ENCODE peak calls at places on chromosomes 1 and 21, in four cellular contexts. L is lower lobe of right lung, N is IMR-90, I is SK-N-SH. Y is an unnamed sample.

GRCh38 chr1:46764406-46764805 is 34.4 kb upstream of the CYP4B1 start:
- DNase-seq in N (no peak), L (no peak), I (no peak), Y (no peak)

GRCh38 chr1:201710632-201711031 is 118.3 kb upstream of the IPO9 start:
- DNase-seq in I (no peak), L (no peak), N (no peak), Y (peak; percentile 36)

GRCh38 chr1:78333426-78334012 is 157.3 kb upstream of the PTGFR start:
- DNase-seq in L (no peak), I (no peak), N (peak; percentile 58), Y (peak; percentile 40)

GRCh38 chr1:217647791-217648190 is 16.6 kb downstream of the SPATA17 start:
- DNase-seq in N (no peak), I (no peak), L (no peak), Y (no peak)

GRCh38 chr1:200260587-200261335 is 149.1 kb downstream of the ZNF281 start:
- DNase-seq in N (no peak), I (no peak), L (no peak), Y (no peak)

GRCh38 chr1:2566106-2567045 is 10.2 kb downstream of the TNFRSF14 start:
- DNase-seq in I (peak; percentile 27), N (no peak), L (no peak), Y (no peak)

GRCh38 chr1:68140536-68140935 is 90.1 kb upstream of the DIRAS3 start:
- DNase-seq in I (no peak), N (peak; percentile 69), L (no peak), Y (no peak)

GRCh38 chr1:214281030-214281901 is at the start of gene SMYD2:
- DNase-seq in N (peak; percentile 35), L (peak; percentile 87), I (peak; percentile 93), Y (peak; percentile 94)

GRCh38 chr21:29217818-29218252 is 80.9 kb upstream of the BACH1 start:
- DNase-seq in N (peak; percentile 99), I (no peak), L (no peak), Y (peak; percentile 97)

GRCh38 chr1:115641762-115642167 is at the start of gene VANGL1:
- DNase-seq in L (peak; percentile 78), N (peak; percentile 49), I (peak; percentile 91), Y (peak; percentile 76)

GRCh38 chr1:185734929-185735666 is 907 bp downstream of the HMCN1 start:
- DNase-seq in I (no peak), N (peak; percentile 22), L (no peak), Y (no peak)
- H3K4me3 ChIP-seq in I (peak overlapping the region; percentile 66), N (peak overlapping the region; percentile 74), L (peak overlapping the region; percentile 62), Y (no peak overlapping the region)

DNA sequence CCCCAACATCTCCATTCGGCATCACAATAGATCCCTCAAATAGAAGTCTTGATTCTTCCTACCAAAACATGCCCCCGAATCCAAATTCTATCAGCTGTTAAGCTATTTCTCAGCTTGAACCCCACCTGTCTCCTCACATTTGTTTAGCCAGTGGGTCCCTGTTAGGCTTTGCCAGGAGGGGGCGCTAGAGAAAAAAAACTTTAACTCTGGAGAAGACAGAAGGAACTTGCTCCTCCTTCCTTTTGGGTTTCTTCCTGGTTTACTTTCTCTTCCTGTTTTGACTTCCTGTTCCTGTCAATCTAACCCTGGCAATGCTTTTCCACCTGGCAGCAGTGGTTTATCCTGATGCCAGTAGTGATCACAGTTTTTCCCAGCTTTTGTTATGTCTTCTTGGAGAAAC is 95.6 kb upstream of the KCNK1 start:
- DNase-seq in N (no peak), I (peak; percentile 39), L (no peak), Y (peak; percentile 53)
- TF ChIP-seq CTCF in N (no peak), I (peak; percentile 76), L (peak; percentile 44), Y (peak; percentile 63)

DNA sequence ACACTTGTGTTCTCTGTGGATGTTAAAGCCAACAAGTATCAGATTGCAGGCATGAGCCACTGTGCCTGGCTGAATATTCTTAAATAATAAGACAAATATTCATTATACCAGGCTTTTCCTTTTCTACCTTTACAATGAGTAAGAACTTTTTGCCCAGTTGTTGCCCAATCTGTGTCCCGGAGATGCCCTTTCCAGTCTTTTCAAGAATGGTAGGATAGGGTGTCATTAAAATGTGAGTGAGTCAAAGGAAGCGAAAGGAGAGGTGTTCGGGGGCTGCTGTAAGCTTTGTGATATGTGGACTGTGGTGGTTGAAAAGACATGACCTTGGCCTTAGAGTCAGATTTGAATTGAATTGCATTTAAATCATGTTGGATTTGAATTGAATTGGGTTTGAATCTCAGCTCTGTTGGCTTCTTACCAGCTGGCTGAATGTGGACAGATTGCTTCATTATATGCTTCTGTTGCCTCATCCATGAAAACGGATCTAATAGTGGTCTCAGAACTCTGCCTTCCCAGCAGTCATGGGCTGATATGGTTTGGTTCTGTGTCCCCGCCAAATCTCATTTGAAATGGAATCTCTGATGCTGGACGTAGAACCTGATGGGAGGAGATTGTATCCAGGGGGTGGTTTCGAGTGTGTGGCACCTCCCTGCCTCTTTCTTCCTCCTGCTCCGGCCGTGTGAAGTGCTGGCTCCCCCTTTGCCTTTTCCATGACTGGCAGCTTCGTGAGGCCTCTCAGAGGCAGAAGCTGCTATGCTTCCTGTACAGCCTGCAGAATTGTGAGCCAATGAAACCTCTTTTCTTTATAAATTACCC is 22.7 kb upstream of the AADACL3 start:
- DNase-seq in I (no peak), L (no peak), N (no peak), Y (no peak)
- H3K4me3 ChIP-seq in I (no peak overlapping the region), L (no peak overlapping the region), N (no peak overlapping the region), Y (no peak overlapping the region)

GRCh38 chr1:15704526-15705183 is 20.5 kb downstream of the PLEKHM2 start:
- DNase-seq in N (no peak), I (no peak), L (no peak), Y (no peak)

GRCh38 chr1:15703562-15703961 is 19.4 kb downstream of the PLEKHM2 start:
- DNase-seq in I (no peak), N (peak; percentile 91), L (peak; percentile 61), Y (peak; percentile 82)

GRCh38 chr1:15705184-15705566 is 21.1 kb downstream of the PLEKHM2 start:
- DNase-seq in N (no peak), L (no peak), I (no peak), Y (no peak)

GRCh38 chr1:15701784-15702183 is 17.7 kb downstream of the PLEKHM2 start:
- DNase-seq in I (no peak), N (no peak), L (no peak), Y (no peak)

DNA sequence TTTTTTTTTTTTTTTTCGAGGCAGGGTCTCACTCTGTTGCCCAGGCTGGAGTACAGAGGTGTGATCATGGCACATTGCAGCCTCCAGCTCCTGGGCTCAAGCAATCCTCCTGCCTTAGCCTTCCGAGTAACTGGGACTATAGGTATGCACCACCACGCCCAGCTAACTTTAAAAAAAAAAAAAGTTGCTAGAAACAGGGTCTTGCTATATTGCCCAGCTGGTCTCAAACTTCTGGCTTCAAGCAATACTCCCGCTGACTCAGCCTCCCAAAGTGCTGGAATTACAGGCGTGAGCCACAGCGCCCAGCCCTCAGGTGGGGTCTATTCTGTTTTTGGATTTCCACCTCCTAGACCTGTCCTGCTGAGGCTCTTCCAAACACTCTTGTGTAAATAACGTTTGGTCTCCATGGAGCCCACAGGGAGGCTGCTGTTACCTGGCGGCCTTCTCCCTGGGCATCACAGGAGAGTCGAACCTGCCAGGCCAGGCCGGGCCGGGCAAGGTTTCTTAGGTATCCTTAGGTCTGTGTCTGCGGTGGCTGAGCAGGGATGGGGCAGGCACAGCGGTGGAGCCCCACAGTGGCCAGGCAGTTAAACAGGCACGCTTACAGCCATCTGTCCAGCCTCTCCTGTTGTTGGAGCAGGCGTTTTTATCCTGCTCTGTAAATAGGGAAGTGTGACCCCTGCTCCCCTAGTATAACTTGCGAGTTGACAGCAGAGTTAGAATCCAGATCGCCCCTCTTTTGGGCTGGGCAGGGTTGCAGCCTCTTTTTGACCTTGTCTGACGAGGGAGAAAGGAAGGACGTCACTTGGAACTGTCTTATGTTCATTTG is 18.8 kb downstream of the PLEKHM2 start:
- DNase-seq in I (no peak), L (no peak), N (peak; percentile 29), Y (peak; percentile 52)
- TF ChIP-seq CTCF in I (peak; percentile 32), L (peak; percentile 19), N (peak; percentile 33), Y (peak; percentile 29)

Y was measured in epithelial cell of esophagus.